ENCODE peak calls at places on chromosomes 1 and 21, in nine cellular contexts. X is RWPE1; O is dermis blood vessel endothelial cell; K is neuronal stem cell; B is stimulated activated CD4-positive, alpha-beta T cell treated with anti-CD3 and anti-CD28 coated beads, Interleukin-15, amount 100 ng/mL, for 1 hour; G is KBM-7; E is EL; H is fibroblast of gingiva; W is natural killer cell. S is an unnamed sample.

GRCh38 chr1:204494281-204495077 is at the start of gene PIK3C2B:
- DNase-seq in X (peak; percentile 97), O (peak; percentile 90), K (peak; percentile 86), B (peak; percentile 28), G (peak; percentile 95), E (peak; percentile 84), H (peak; percentile 71), W (peak; percentile 61), S (no peak)

GRCh38 chr1:101216623-101217022 is 20.2 kb upstream of the S1PR1 start:
- DNase-seq in X (peak; percentile 29), O (no peak), K (no peak), B (no peak), G (no peak), E (no peak), H (no peak), W (no peak), S (no peak)

GRCh38 chr1:183218981-183219621 is 33.0 kb downstream of the LAMC2 start:
- DNase-seq in X (no peak), O (peak; percentile 73), K (no peak), B (no peak), G (peak; percentile 25), E (no peak), H (no peak), W (no peak), S (no peak)

GRCh38 chr1:228364706-228365213 is 41.9 kb downstream of the TRIM11 start:
- DNase-seq in X (no peak), O (no peak), K (no peak), B (no peak), G (no peak), E (no peak), H (no peak), W (no peak), S (no peak)

GRCh38 chr21:28833181-28833580 is 159.5 kb downstream of the LTN1 start:
- DNase-seq in X (no peak), O (no peak), K (no peak), B (no peak), G (no peak), E (peak; percentile 14), H (no peak), W (no peak), S (no peak)

GRCh38 chr1:109763646-109764415 is at the start of gene EPS8L3:
- DNase-seq in X (no peak), O (no peak), K (no peak), B (no peak), G (no peak), E (no peak), H (no peak), W (peak; percentile 13), S (no peak)

GRCh38 chr1:207619833-207620572 is 24.9 kb upstream of the CR1L start:
- DNase-seq in X (peak; percentile 41), O (peak; percentile 54), K (peak; percentile 23), B (no peak), G (peak; percentile 55), E (peak; percentile 52), H (peak; percentile 50), W (no peak), S (no peak)

GRCh38 chr1:54253480-54253879 is 53.5 kb downstream of the MRPL37 start:
- DNase-seq in X (peak; percentile 93), O (peak; percentile 80), K (no peak), B (no peak), G (no peak), E (peak; percentile 94), H (peak; percentile 69), W (no peak), S (no peak)

GRCh38 chr21:16195476-16195875 is 465.7 kb downstream of the USP25 start:
- DNase-seq in X (no peak), O (peak; percentile 49), K (no peak), B (no peak), G (peak; percentile 56), E (peak; percentile 59), H (peak; percentile 68), W (no peak), S (no peak)

GRCh38 chr1:231420959-231421615 is 1.0 kb downstream of the EGLN1 start:
- DNase-seq in X (peak; percentile 15), O (peak; percentile 70), K (peak; percentile 48), B (no peak), G (peak; percentile 56), E (peak; percentile 45), H (peak; percentile 31), W (peak; percentile 32), S (no peak)

GRCh38 chr1:65458730-65459396 is 38.4 kb downstream of the LEPR start:
- DNase-seq in X (no peak), O (no peak), K (no peak), B (no peak), G (no peak), E (no peak), H (peak; percentile 66), W (no peak), S (no peak)

GRCh38 chr1:15803380-15803779 is 4.1 kb downstream of the UQCRHL start:
- DNase-seq in X (no peak), O (peak; percentile 70), K (no peak), B (no peak), G (peak; percentile 55), E (peak; percentile 41), H (no peak), W (no peak), S (no peak)

GRCh38 chr21:26105819-26106218 is 64.8 kb downstream of the APP start:
- DNase-seq in X (no peak), O (no peak), K (no peak), B (no peak), G (no peak), E (no peak), H (no peak), W (no peak), S (no peak)

GRCh38 chr1:67880056-67880601 is 46.9 kb upstream of the GNG12 start:
- DNase-seq in X (peak; percentile 60), O (peak; percentile 33), K (no peak), B (no peak), G (no peak), E (peak; percentile 73), H (peak; percentile 37), W (no peak), S (no peak)

GRCh38 chr1:248793592-248793991 is 32.1 kb downstream of the SH3BP5L start:
- DNase-seq in X (no peak), O (no peak), K (no peak), B (no peak), G (no peak), E (no peak), H (no peak), W (no peak), S (no peak)

GRCh38 chr1:30321996-30322858 is 401.2 kb downstream of the MATN1 start:
- DNase-seq in X (no peak), O (no peak), K (no peak), B (no peak), G (no peak), E (no peak), H (no peak), W (peak; percentile 6), S (no peak)

GRCh38 chr1:110749960-110750359 is 75.2 kb upstream of the KCNA3 start:
- DNase-seq in X (no peak), O (no peak), K (no peak), B (no peak), G (no peak), E (no peak), H (no peak), W (no peak), S (no peak)

GRCh38 chr1:110602466-110602865 is 3.7 kb downstream of the KCNA2 start:
- DNase-seq in X (no peak), O (no peak), K (no peak), B (no peak), G (no peak), E (no peak), H (no peak), W (no peak), S (no peak)

GRCh38 chr1:10170362-10170665 is 40.1 kb upstream of the KIF1B start:
- DNase-seq in X (no peak), O (no peak), K (no peak), B (no peak), G (no peak), E (no peak), H (no peak), W (no peak), S (no peak)

GRCh38 chr1:48344373-48344772 is 121.9 kb downstream of the SLC5A9 start:
- DNase-seq in X (no peak), O (no peak), K (no peak), B (no peak), G (no peak), E (no peak), H (no peak), W (no peak), S (no peak)

GRCh38 chr1:221804303-221804702 is 62.4 kb upstream of the DUSP10 start:
- DNase-seq in X (no peak), O (no peak), K (no peak), B (no peak), G (no peak), E (no peak), H (no peak), W (no peak), S (no peak)

GRCh38 chr1:218478336-218478735 is 133.2 kb downstream of the TGFB2 start:
- DNase-seq in X (no peak), O (no peak), K (no peak), B (no peak), G (no peak), E (peak; percentile 56), H (no peak), W (no peak), S (no peak)

GRCh38 chr1:14915356-14916054 is 238.0 kb upstream of the TMEM51 start:
- DNase-seq in X (peak; percentile 56), O (peak; percentile 66), K (peak; percentile 54), B (no peak), G (peak; percentile 75), E (peak; percentile 53), H (no peak), W (peak; percentile 52), S (no peak)

GRCh38 chr1:155003766-155004351 is 1.3 kb downstream of the ZBTB7B start:
- DNase-seq in X (no peak), O (peak; percentile 39), K (no peak), B (no peak), G (no peak), E (peak; percentile 77), H (peak; percentile 69), W (no peak), S (no peak)

GRCh38 chr1:32182060-32182459 is 2.6 kb downstream of the TXLNA start:
- DNase-seq in X (no peak), O (no peak), K (no peak), B (no peak), G (no peak), E (no peak), H (peak; percentile 17), W (no peak), S (no peak)

GRCh38 chr1:62589321-62589720 is 8.0 kb upstream of the ANGPTL3 start:
- DNase-seq in X (no peak), O (no peak), K (no peak), B (no peak), G (no peak), E (peak; percentile 73), H (peak; percentile 10), W (no peak), S (no peak)

GRCh38 chr21:45551816-45552695 is 9.8 kb upstream of the SLC19A1 start:
- DNase-seq in X (no peak), O (no peak), K (no peak), B (no peak), G (no peak), E (no peak), H (no peak), W (no peak), S (no peak)

GRCh38 chr1:162144853-162145252 is 75.4 kb downstream of the NOS1AP start:
- DNase-seq in X (no peak), O (no peak), K (peak; percentile 21), B (no peak), G (no peak), E (no peak), H (no peak), W (no peak), S (peak; percentile 54)

GRCh38 chr1:156401175-156401574 is 32.2 kb downstream of the RHBG start:
- DNase-seq in X (no peak), O (no peak), K (no peak), B (no peak), G (no peak), E (no peak), H (no peak), W (no peak), S (no peak)

GRCh38 chr1:38826886-38827285 is 32.7 kb downstream of the RRAGC start:
- DNase-seq in X (no peak), O (no peak), K (no peak), B (no peak), G (no peak), E (no peak), H (no peak), W (no peak), S (no peak)

GRCh38 chr1:2300851-2301606 is 72.9 kb downstream of the SKI start:
- DNase-seq in X (no peak), O (peak; percentile 66), K (no peak), B (peak; percentile 92), G (peak; percentile 96), E (peak; percentile 56), H (peak; percentile 38), W (peak; percentile 87), S (no peak)

S was measured in iPS DF 19.7.